ENCODE peak calls at places on chromosomes 7 and 10, in four cellular contexts. One of them, this sample, is unnamed.

GRCh38 chr10:72935358-72935757 is 19.2 kb downstream of the PLA2G12B start:
- DNase-seq in NCI-H1105: no peak
- DNase-seq in CD8-positive, alpha-beta T cell: no peak
- DNase-seq in activated CD8-positive, alpha-beta T cell treated with anti-CD3 and anti-CD28 coated beads for 36 hours: no peak
- DNase-seq in this sample: no peak

GRCh38 chr7:128215281-128215680 is 25.8 kb upstream of the LEP start:
- DNase-seq in NCI-H1105: no peak
- DNase-seq in CD8-positive, alpha-beta T cell: no peak
- DNase-seq in activated CD8-positive, alpha-beta T cell treated with anti-CD3 and anti-CD28 coated beads for 36 hours: no peak
- DNase-seq in this sample: no peak

GRCh38 chr10:58704226-58705200 is 191.8 kb downstream of the BICC1 start:
- DNase-seq in NCI-H1105: no peak
- DNase-seq in CD8-positive, alpha-beta T cell: no peak
- DNase-seq in activated CD8-positive, alpha-beta T cell treated with anti-CD3 and anti-CD28 coated beads for 36 hours: no peak
- DNase-seq in this sample: no peak

GRCh38 chr7:155764432-155764798 is 47.8 kb downstream of the SHH start:
- DNase-seq in NCI-H1105: no peak
- DNase-seq in CD8-positive, alpha-beta T cell: peak
- DNase-seq in activated CD8-positive, alpha-beta T cell treated with anti-CD3 and anti-CD28 coated beads for 36 hours: peak
- DNase-seq in this sample: no peak

GRCh38 chr10:85433248-85433647 is 933.3 kb downstream of the GRID1 start:
- DNase-seq in NCI-H1105: no peak
- DNase-seq in CD8-positive, alpha-beta T cell: no peak
- DNase-seq in activated CD8-positive, alpha-beta T cell treated with anti-CD3 and anti-CD28 coated beads for 36 hours: no peak
- DNase-seq in this sample: no peak

GRCh38 chr7:99876491-99876890 is 342 bp downstream of the OR2AE1 start:
- DNase-seq in NCI-H1105: no peak
- DNase-seq in CD8-positive, alpha-beta T cell: no peak
- DNase-seq in activated CD8-positive, alpha-beta T cell treated with anti-CD3 and anti-CD28 coated beads for 36 hours: no peak
- DNase-seq in this sample: no peak

GRCh38 chr7:140006600-140006999 is 56.2 kb downstream of the PARP12 start:
- DNase-seq in NCI-H1105: no peak
- DNase-seq in CD8-positive, alpha-beta T cell: no peak
- DNase-seq in activated CD8-positive, alpha-beta T cell treated with anti-CD3 and anti-CD28 coated beads for 36 hours: no peak
- DNase-seq in this sample: peak

GRCh38 chr10:34504534-34504933 is 310.6 kb downstream of the PARD3 start:
- DNase-seq in NCI-H1105: no peak
- DNase-seq in CD8-positive, alpha-beta T cell: no peak
- DNase-seq in activated CD8-positive, alpha-beta T cell treated with anti-CD3 and anti-CD28 coated beads for 36 hours: peak
- DNase-seq in this sample: no peak

GRCh38 chr10:78335691-78336401 is 302.2 kb downstream of the RPS24 start:
- DNase-seq in NCI-H1105: no peak
- DNase-seq in CD8-positive, alpha-beta T cell: peak
- DNase-seq in activated CD8-positive, alpha-beta T cell treated with anti-CD3 and anti-CD28 coated beads for 36 hours: no peak
- DNase-seq in this sample: no peak

GRCh38 chr10:3406556-3406955 is 234.0 kb upstream of the PITRM1 start:
- DNase-seq in NCI-H1105: no peak
- DNase-seq in CD8-positive, alpha-beta T cell: no peak
- DNase-seq in activated CD8-positive, alpha-beta T cell treated with anti-CD3 and anti-CD28 coated beads for 36 hours: no peak
- DNase-seq in this sample: no peak